ENCODE peak calls at places on chromosomes 13 and 19, in eight cellular contexts. One of them, this sample, is unnamed.
A peak's percentile ranks its signal among the peaks of the same experiment; 100 is the strongest.

GRCh38 chr13:71517004-71517403 is 350.0 kb downstream of the DACH1 start:
- DNase-seq in K562: no peak
- DNase-seq in WERI-Rb-1: no peak
- DNase-seq in mucosa of descending colon: no peak
- DNase-seq in CD8-positive, alpha-beta memory T cell: no peak
- DNase-seq in prostate gland: no peak
- DNase-seq in IMR-90: no peak
- DNase-seq in adrenal gland: no peak
- DNase-seq in this sample: no peak

GRCh38 chr13:88223958-88224357 is 552.8 kb downstream of the SLITRK5 start:
- DNase-seq in K562: no peak
- DNase-seq in WERI-Rb-1: no peak
- DNase-seq in mucosa of descending colon: no peak
- DNase-seq in CD8-positive, alpha-beta memory T cell: no peak
- DNase-seq in prostate gland: no peak
- DNase-seq in IMR-90: no peak
- DNase-seq in adrenal gland: no peak
- DNase-seq in this sample: no peak

GRCh38 chr13:99969934-99970760 is 1.4 kb downstream of the ZIC5 start:
- DNase-seq in K562: peak; percentile 82
- DNase-seq in WERI-Rb-1: peak; percentile 91
- DNase-seq in mucosa of descending colon: no peak
- DNase-seq in CD8-positive, alpha-beta memory T cell: no peak
- DNase-seq in prostate gland: no peak
- DNase-seq in IMR-90: no peak
- DNase-seq in adrenal gland: peak; percentile 46
- DNase-seq in this sample: peak; percentile 88

GRCh38 chr13:27556109-27556508 is 64.2 kb downstream of the LNX2 start:
- DNase-seq in K562: no peak
- DNase-seq in WERI-Rb-1: no peak
- DNase-seq in mucosa of descending colon: no peak
- DNase-seq in CD8-positive, alpha-beta memory T cell: no peak
- DNase-seq in prostate gland: no peak
- DNase-seq in IMR-90: peak; percentile 78
- DNase-seq in adrenal gland: peak; percentile 31
- DNase-seq in this sample: peak; percentile 85

GRCh38 chr19:28066988-28067387 is 1146.0 kb downstream of the UQCRFS1 start:
- DNase-seq in K562: no peak
- DNase-seq in WERI-Rb-1: no peak
- DNase-seq in mucosa of descending colon: no peak
- DNase-seq in CD8-positive, alpha-beta memory T cell: no peak
- DNase-seq in prostate gland: no peak
- DNase-seq in IMR-90: no peak
- DNase-seq in adrenal gland: no peak
- DNase-seq in this sample: no peak

GRCh38 chr19:13154911-13155471 is 4.8 kb downstream of the IER2 start:
- DNase-seq in K562: peak; percentile 73
- DNase-seq in WERI-Rb-1: peak; percentile 28
- DNase-seq in mucosa of descending colon: peak; percentile 93
- DNase-seq in CD8-positive, alpha-beta memory T cell: peak; percentile 83
- DNase-seq in prostate gland: peak; percentile 91
- DNase-seq in IMR-90: peak; percentile 65
- DNase-seq in adrenal gland: peak; percentile 83
- DNase-seq in this sample: peak; percentile 81

GRCh38 chr19:29162694-29163093 is 50.3 kb downstream of the UQCRFS1 start:
- DNase-seq in K562: no peak
- DNase-seq in WERI-Rb-1: no peak
- DNase-seq in mucosa of descending colon: no peak
- DNase-seq in CD8-positive, alpha-beta memory T cell: no peak
- DNase-seq in prostate gland: no peak
- DNase-seq in IMR-90: no peak
- DNase-seq in adrenal gland: peak; percentile 16
- DNase-seq in this sample: peak; percentile 23

GRCh38 chr19:13604902-13605586 is 98.8 kb upstream of the CACNA1A start:
- DNase-seq in K562: no peak
- DNase-seq in WERI-Rb-1: no peak
- DNase-seq in mucosa of descending colon: no peak
- DNase-seq in CD8-positive, alpha-beta memory T cell: no peak
- DNase-seq in prostate gland: no peak
- DNase-seq in IMR-90: no peak
- DNase-seq in adrenal gland: no peak
- DNase-seq in this sample: no peak

GRCh38 chr19:49190781-49191180 is 33.2 kb downstream of the TRPM4 start:
- DNase-seq in K562: no peak
- DNase-seq in WERI-Rb-1: no peak
- DNase-seq in mucosa of descending colon: no peak
- DNase-seq in CD8-positive, alpha-beta memory T cell: no peak
- DNase-seq in prostate gland: no peak
- DNase-seq in IMR-90: no peak
- DNase-seq in adrenal gland: no peak
- DNase-seq in this sample: no peak

GRCh38 chr13:48110930-48111721 is 16.2 kb upstream of the MED4 start:
- DNase-seq in K562: no peak
- DNase-seq in WERI-Rb-1: no peak
- DNase-seq in mucosa of descending colon: no peak
- DNase-seq in CD8-positive, alpha-beta memory T cell: no peak
- DNase-seq in prostate gland: no peak
- DNase-seq in IMR-90: no peak
- DNase-seq in adrenal gland: peak; percentile 25
- DNase-seq in this sample: no peak

GRCh38 chr19:33391631-33392249 is 18.2 kb downstream of the CEBPG start:
- DNase-seq in K562: no peak
- DNase-seq in WERI-Rb-1: no peak
- DNase-seq in mucosa of descending colon: peak; percentile 23
- DNase-seq in CD8-positive, alpha-beta memory T cell: no peak
- DNase-seq in prostate gland: no peak
- DNase-seq in IMR-90: no peak
- DNase-seq in adrenal gland: no peak
- DNase-seq in this sample: no peak

GRCh38 chr19:41537789-41538188 is 38.2 kb upstream of the CEACAM21 start:
- DNase-seq in K562: peak; percentile 50
- DNase-seq in WERI-Rb-1: no peak
- DNase-seq in mucosa of descending colon: no peak
- DNase-seq in CD8-positive, alpha-beta memory T cell: no peak
- DNase-seq in prostate gland: no peak
- DNase-seq in IMR-90: peak; percentile 22
- DNase-seq in adrenal gland: peak; percentile 42
- DNase-seq in this sample: no peak

GRCh38 chr13:112875627-112876026 is 93.4 kb upstream of the MCF2L start:
- DNase-seq in K562: no peak
- DNase-seq in WERI-Rb-1: peak; percentile 15
- DNase-seq in mucosa of descending colon: no peak
- DNase-seq in CD8-positive, alpha-beta memory T cell: no peak
- DNase-seq in prostate gland: no peak
- DNase-seq in IMR-90: no peak
- DNase-seq in adrenal gland: no peak
- DNase-seq in this sample: no peak

GRCh38 chr19:10686661-10687517 is 14.3 kb upstream of the QTRT1 start:
- DNase-seq in K562: no peak
- DNase-seq in WERI-Rb-1: no peak
- DNase-seq in mucosa of descending colon: no peak
- DNase-seq in CD8-positive, alpha-beta memory T cell: no peak
- DNase-seq in prostate gland: no peak
- DNase-seq in IMR-90: peak; percentile 28
- DNase-seq in adrenal gland: peak; percentile 52
- DNase-seq in this sample: no peak

GRCh38 chr13:113955235-113955634 is 18.6 kb downstream of the C13orf46 start:
- DNase-seq in K562: no peak
- DNase-seq in WERI-Rb-1: no peak
- DNase-seq in mucosa of descending colon: peak; percentile 8
- DNase-seq in CD8-positive, alpha-beta memory T cell: no peak
- DNase-seq in prostate gland: no peak
- DNase-seq in IMR-90: no peak
- DNase-seq in adrenal gland: no peak
- DNase-seq in this sample: no peak

GRCh38 chr19:2607712-2608601 is 94.5 kb downstream of the GNG7 start:
- DNase-seq in K562: no peak
- DNase-seq in WERI-Rb-1: no peak
- DNase-seq in mucosa of descending colon: peak; percentile 37
- DNase-seq in CD8-positive, alpha-beta memory T cell: peak; percentile 74
- DNase-seq in prostate gland: no peak
- DNase-seq in IMR-90: no peak
- DNase-seq in adrenal gland: no peak
- DNase-seq in this sample: no peak

GRCh38 chr19:40717325-40717879 is 490 bp downstream of the ITPKC start:
- DNase-seq in K562: peak; percentile 46
- DNase-seq in WERI-Rb-1: peak; percentile 40
- DNase-seq in mucosa of descending colon: no peak
- DNase-seq in CD8-positive, alpha-beta memory T cell: no peak
- DNase-seq in prostate gland: peak; percentile 27
- DNase-seq in IMR-90: no peak
- DNase-seq in adrenal gland: peak; percentile 63
- DNase-seq in this sample: no peak

GRCh38 chr13:108486096-108486495 is 143.3 kb upstream of the MYO16 start:
- DNase-seq in K562: no peak
- DNase-seq in WERI-Rb-1: no peak
- DNase-seq in mucosa of descending colon: no peak
- DNase-seq in CD8-positive, alpha-beta memory T cell: no peak
- DNase-seq in prostate gland: no peak
- DNase-seq in IMR-90: no peak
- DNase-seq in adrenal gland: no peak
- DNase-seq in this sample: no peak

GRCh38 chr13:60448907-60449510 is 52.0 kb downstream of the TDRD3 start:
- DNase-seq in K562: peak; percentile 49
- DNase-seq in WERI-Rb-1: peak; percentile 5
- DNase-seq in mucosa of descending colon: no peak
- DNase-seq in CD8-positive, alpha-beta memory T cell: no peak
- DNase-seq in prostate gland: no peak
- DNase-seq in IMR-90: peak; percentile 68
- DNase-seq in adrenal gland: peak; percentile 31
- DNase-seq in this sample: no peak

DNA sequence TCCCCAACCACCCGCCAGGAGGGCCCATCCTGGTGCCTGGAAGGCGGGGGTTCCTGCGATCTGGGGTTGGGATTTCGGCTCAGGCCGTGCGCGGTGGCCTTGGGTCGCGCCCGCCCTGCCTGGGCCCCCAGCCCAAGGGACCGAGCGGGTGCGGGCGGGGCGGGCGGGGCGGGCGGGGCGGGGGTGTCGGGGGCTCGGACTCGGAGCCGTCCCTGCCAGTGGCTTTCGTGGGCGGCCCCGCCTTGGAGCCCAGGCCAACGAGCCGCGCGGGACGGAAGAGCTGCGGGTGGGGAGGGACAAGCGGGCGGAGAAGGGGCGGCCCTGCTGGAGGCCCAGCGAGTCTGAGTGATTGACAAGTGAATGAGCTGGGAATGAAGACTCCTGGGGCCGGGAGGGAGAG is 24.6 kb upstream of the ZNF729 start:
- DNase-seq in K562: no peak
- DNase-seq in WERI-Rb-1: no peak
- DNase-seq in mucosa of descending colon: no peak
- DNase-seq in CD8-positive, alpha-beta memory T cell: no peak
- DNase-seq in prostate gland: no peak
- DNase-seq in IMR-90: no peak
- DNase-seq in adrenal gland: no peak
- DNase-seq in this sample: no peak
- H3K9me3 ChIP-seq in K562: no peaks in the 10 kb centered on the region
- H3K9me3 ChIP-seq in WERI-Rb-1: no peaks in the 10 kb centered on the region
- H3K9me3 ChIP-seq in mucosa of descending colon: peaks cover 74% of the 10 kb centered on the region
- H3K9me3 ChIP-seq in CD8-positive, alpha-beta memory T cell: no peaks in the 10 kb centered on the region
- H3K9me3 ChIP-seq in prostate gland: no peaks in the 10 kb centered on the region
- H3K9me3 ChIP-seq in IMR-90: peaks cover 36% of the 10 kb centered on the region
- H3K9me3 ChIP-seq in adrenal gland: no peaks in the 10 kb centered on the region
- H3K9me3 ChIP-seq in this sample: no peaks in the 10 kb centered on the region

DNA sequence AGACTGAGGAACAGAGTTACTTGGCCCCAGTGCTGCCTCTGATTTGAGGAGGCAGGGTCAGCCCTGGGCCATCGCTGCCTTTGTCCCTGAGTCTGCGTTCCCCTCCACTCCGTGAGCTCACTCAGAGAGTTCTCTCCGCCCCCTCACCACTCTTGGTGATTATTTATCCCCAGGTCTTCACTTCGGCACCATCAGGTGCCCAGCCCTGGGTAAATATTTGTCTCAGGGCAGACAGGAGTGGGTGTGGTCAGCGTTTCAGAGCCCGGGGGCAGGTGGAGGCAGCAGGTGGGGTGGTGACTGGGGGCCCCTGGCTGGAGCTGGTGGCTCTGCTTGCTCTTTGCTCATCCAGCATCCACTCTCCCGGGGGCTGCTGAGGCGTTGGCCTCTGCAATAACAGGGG is 20.6 kb downstream of the PPP1R37 start:
- DNase-seq in K562: no peak
- DNase-seq in WERI-Rb-1: no peak
- DNase-seq in mucosa of descending colon: peak; percentile 74
- DNase-seq in CD8-positive, alpha-beta memory T cell: no peak
- DNase-seq in prostate gland: peak; percentile 51
- DNase-seq in IMR-90: no peak
- DNase-seq in adrenal gland: no peak
- DNase-seq in this sample: no peak
- H3K9me3 ChIP-seq in K562: no peaks in the 10 kb centered on the region
- H3K9me3 ChIP-seq in WERI-Rb-1: no peaks in the 10 kb centered on the region
- H3K9me3 ChIP-seq in mucosa of descending colon: no peaks in the 10 kb centered on the region
- H3K9me3 ChIP-seq in CD8-positive, alpha-beta memory T cell: no peaks in the 10 kb centered on the region
- H3K9me3 ChIP-seq in prostate gland: no peaks in the 10 kb centered on the region
- H3K9me3 ChIP-seq in IMR-90: no peaks in the 10 kb centered on the region
- H3K9me3 ChIP-seq in adrenal gland: no peaks in the 10 kb centered on the region
- H3K9me3 ChIP-seq in this sample: no peaks in the 10 kb centered on the region

DNA sequence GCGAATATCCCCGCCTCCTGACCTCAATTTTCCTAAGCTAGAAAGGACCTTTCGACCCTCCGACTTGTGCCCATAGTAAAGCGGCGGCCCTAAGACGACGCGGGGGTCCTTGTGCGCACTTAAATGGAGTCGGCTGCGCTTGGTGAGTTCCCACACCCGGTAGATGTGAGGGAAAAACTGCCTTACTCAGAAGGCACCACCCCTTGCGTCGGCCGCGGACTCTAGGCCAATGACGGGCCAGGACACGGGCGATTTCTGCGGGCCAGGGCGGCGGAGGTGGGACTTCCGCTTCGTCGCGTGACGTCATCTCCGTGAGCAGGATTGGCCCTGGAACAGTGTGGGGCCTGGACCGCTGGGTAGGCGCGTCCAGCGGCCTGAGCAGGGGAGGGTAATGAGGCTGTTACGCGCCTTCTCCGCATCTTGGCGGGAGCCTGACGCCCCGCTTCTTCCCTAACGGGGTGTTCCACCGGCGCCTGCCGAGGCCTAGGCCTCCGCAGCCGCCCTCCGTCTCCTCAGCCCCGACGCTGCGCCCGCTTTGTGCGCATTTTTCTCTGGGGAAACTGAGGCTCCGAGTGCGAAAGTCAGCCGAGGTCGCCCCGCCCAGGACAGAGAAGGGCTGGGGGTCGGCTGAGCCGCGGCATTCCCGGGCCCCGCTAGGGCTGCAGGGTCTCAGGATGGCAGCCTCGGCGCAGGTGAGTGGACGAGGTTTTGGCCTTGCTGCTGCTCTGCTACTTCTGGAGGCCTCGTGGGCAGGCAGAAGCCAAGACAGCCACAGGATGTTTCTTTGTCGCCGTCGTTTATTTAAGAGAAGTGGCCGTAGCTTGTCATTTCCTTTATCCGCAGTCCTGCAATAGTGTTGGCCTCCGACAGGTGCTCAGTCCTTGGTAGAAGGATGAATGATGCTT is at the start of gene ZNF543:
- DNase-seq in K562: peak; percentile 97
- DNase-seq in WERI-Rb-1: peak; percentile 96
- DNase-seq in mucosa of descending colon: peak; percentile 97
- DNase-seq in CD8-positive, alpha-beta memory T cell: peak; percentile 90
- DNase-seq in prostate gland: peak; percentile 92
- DNase-seq in IMR-90: peak; percentile 95
- DNase-seq in adrenal gland: peak; percentile 98
- DNase-seq in this sample: peak; percentile 98
- H3K9me3 ChIP-seq in K562: no peaks in the 10 kb centered on the region
- H3K9me3 ChIP-seq in WERI-Rb-1: no peaks in the 10 kb centered on the region
- H3K9me3 ChIP-seq in mucosa of descending colon: peaks cover 2% of the 10 kb centered on the region
- H3K9me3 ChIP-seq in CD8-positive, alpha-beta memory T cell: peaks cover 13% of the 10 kb centered on the region
- H3K9me3 ChIP-seq in prostate gland: no peaks in the 10 kb centered on the region
- H3K9me3 ChIP-seq in IMR-90: no peaks in the 10 kb centered on the region
- H3K9me3 ChIP-seq in adrenal gland: no peaks in the 10 kb centered on the region
- H3K9me3 ChIP-seq in this sample: peaks cover 2% of the 10 kb centered on the region

GRCh38 chr19:4432918-4433506 is 24.6 kb downstream of the UBXN6 start:
- DNase-seq in K562: no peak
- DNase-seq in WERI-Rb-1: no peak
- DNase-seq in mucosa of descending colon: no peak
- DNase-seq in CD8-positive, alpha-beta memory T cell: no peak
- DNase-seq in prostate gland: no peak
- DNase-seq in IMR-90: no peak
- DNase-seq in adrenal gland: no peak
- DNase-seq in this sample: no peak
- H3K9me3 ChIP-seq in K562: no peaks in the 10 kb centered on the region
- H3K9me3 ChIP-seq in WERI-Rb-1: no peaks in the 10 kb centered on the region
- H3K9me3 ChIP-seq in mucosa of descending colon: no peaks in the 10 kb centered on the region
- H3K9me3 ChIP-seq in CD8-positive, alpha-beta memory T cell: no peaks in the 10 kb centered on the region
- H3K9me3 ChIP-seq in prostate gland: no peaks in the 10 kb centered on the region
- H3K9me3 ChIP-seq in IMR-90: no peaks in the 10 kb centered on the region
- H3K9me3 ChIP-seq in adrenal gland: no peaks in the 10 kb centered on the region
- H3K9me3 ChIP-seq in this sample: no peaks in the 10 kb centered on the region

This sample was measured in MG63.